ENCODE peak calls at places on chromosome 19, in eight cellular contexts. G is HuH-7.5; Z is HTR-8/SVneo; U is AG08395; N is stimulated activated CD4-positive, alpha-beta T cell treated with anti-CD3 and anti-CD28 coated beads, TNF-alpha, amount 100 ng/mL, for 48 hours; L is left ventricle myocardium superior; D is type B pancreatic cell; E is mucosa of gallbladder. S is an unnamed sample.

GRCh38 chr19:46963093-46963734 is 56.4 kb upstream of the NPAS1 start:
- DNase-seq in G (no peak), Z (peak), U (peak), N (no peak), L (no peak), D (no peak), E (no peak), S (no peak)

GRCh38 chr19:38478273-38478971 is 44.9 kb downstream of the RYR1 start:
- DNase-seq in G (peak), Z (peak), U (no peak), N (no peak), L (no peak), D (no peak), E (no peak), S (no peak)

GRCh38 chr19:45901432-45901903 is 945 bp downstream of the MYPOP start:
- DNase-seq in G (no peak), Z (no peak), U (peak), N (no peak), L (peak), D (no peak), E (no peak), S (peak)

GRCh38 chr19:3642987-3643386 is 16.4 kb upstream of the CACTIN start:
- DNase-seq in G (no peak), Z (no peak), U (no peak), N (peak), L (no peak), D (no peak), E (no peak), S (no peak)

GRCh38 chr19:46755077-46755852 is 9.0 kb upstream of the STRN4 start:
- DNase-seq in G (no peak), Z (no peak), U (peak), N (no peak), L (no peak), D (no peak), E (no peak), S (no peak)

GRCh38 chr19:23055946-23056345 is 53.0 kb upstream of the ZNF728 start:
- DNase-seq in G (no peak), Z (no peak), U (no peak), N (no peak), L (no peak), D (no peak), E (no peak), S (no peak)

GRCh38 chr19:30864460-30865215 is 484.6 kb downstream of the TSHZ3 start:
- DNase-seq in G (no peak), Z (no peak), U (no peak), N (no peak), L (no peak), D (no peak), E (peak), S (peak)

GRCh38 chr19:4367781-4368127 is 24.4 kb downstream of the MPND start:
- DNase-seq in G (no peak), Z (no peak), U (no peak), N (no peak), L (no peak), D (no peak), E (no peak), S (no peak)

GRCh38 chr19:35154535-35155406 is at the start of gene FXYD5:
- DNase-seq in G (no peak), Z (peak), U (peak), N (peak), L (peak), D (no peak), E (peak), S (peak)

GRCh38 chr19:35545855-35546381 is 492 bp downstream of the TMEM147 start:
- DNase-seq in G (peak), Z (peak), U (peak), N (peak), L (peak), D (no peak), E (no peak), S (peak)

GRCh38 chr19:4216832-4217231 is 12.5 kb upstream of the EBI3 start:
- DNase-seq in G (no peak), Z (no peak), U (no peak), N (no peak), L (no peak), D (no peak), E (no peak), S (no peak)

GRCh38 chr19:5112681-5113080 is 143.8 kb downstream of the KDM4B start:
- DNase-seq in G (no peak), Z (no peak), U (peak), N (no peak), L (no peak), D (no peak), E (no peak), S (no peak)

GRCh38 chr19:51607920-51608562 is 22.2 kb downstream of the SIGLEC5 start:
- DNase-seq in G (peak), Z (peak), U (peak), N (peak), L (peak), D (peak), E (peak), S (peak)

GRCh38 chr19:10602330-10603083 is 15.4 kb upstream of the AP1M2 start:
- DNase-seq in G (peak), Z (peak), U (peak), N (peak), L (peak), D (peak), E (peak), S (peak)

GRCh38 chr19:35513975-35514809 is 743 bp upstream of the DMKN start:
- DNase-seq in G (no peak), Z (no peak), U (no peak), N (no peak), L (no peak), D (no peak), E (no peak), S (peak)

GRCh38 chr19:11191273-11191755 is 6.0 kb downstream of the KANK2 start:
- DNase-seq in G (peak), Z (peak), U (peak), N (no peak), L (peak), D (no peak), E (no peak), S (peak)

GRCh38 chr19:29677001-29677781 is 11.9 kb downstream of the PLEKHF1 start:
- DNase-seq in G (no peak), Z (no peak), U (no peak), N (no peak), L (no peak), D (no peak), E (no peak), S (no peak)

GRCh38 chr19:17762505-17763229 is 11.4 kb downstream of the FCHO1 start:
- DNase-seq in G (no peak), Z (no peak), U (peak), N (no peak), L (no peak), D (no peak), E (no peak), S (no peak)